ENCODE peak calls at places on chromosomes 7 and 10, in four cellular contexts. A, H, O and Y are unnamed samples.

GRCh38 chr7:31979690-31980330 is 90.4 kb downstream of the PDE1C start:
- DNase-seq in A (no peak), H (no peak), O (no peak), Y (no peak)

GRCh38 chr10:74437822-74438221 is 286.8 kb downstream of the ADK start:
- DNase-seq in A (no peak), H (peak), O (peak), Y (peak)

GRCh38 chr7:17680943-17681351 is 259.3 kb downstream of the SNX13 start:
- DNase-seq in A (no peak), H (peak), O (no peak), Y (peak)

GRCh38 chr10:5091196-5091595 is 3.0 kb upstream of the AKR1C3 start:
- DNase-seq in A (no peak), H (no peak), O (no peak), Y (no peak)

GRCh38 chr10:95784279-95784913 is 28.4 kb downstream of the ENTPD1 start:
- DNase-seq in A (no peak), H (no peak), O (no peak), Y (no peak)

GRCh38 chr7:28813238-28813962 is 144.7 kb downstream of the TRIL start:
- DNase-seq in A (no peak), H (no peak), O (no peak), Y (no peak)

GRCh38 chr7:100730136-100730800 is 3.1 kb upstream of the ZAN start:
- DNase-seq in A (no peak), H (no peak), O (no peak), Y (no peak)

GRCh38 chr7:90749262-90749661 is 153.1 kb downstream of the CDK14 start:
- DNase-seq in A (no peak), H (no peak), O (no peak), Y (no peak)

GRCh38 chr10:89374716-89375115 is 3.1 kb upstream of the IFIT1B start:
- DNase-seq in A (no peak), H (no peak), O (no peak), Y (no peak)

GRCh38 chr10:12067336-12067735 is 1.4 kb upstream of the DHTKD1 start:
- DNase-seq in A (no peak), H (peak), O (no peak), Y (peak)

GRCh38 chr7:141189231-141189630 is 115.4 kb downstream of the TMEM178B start:
- DNase-seq in A (no peak), H (no peak), O (no peak), Y (no peak)